ENCODE peak calls at places on chromosomes 7 and 10, in six cellular contexts. One of them, this sample, is unnamed.

GRCh38 chr10:114332808-114333207 is 71.5 kb downstream of the AFAP1L2 start:
- DNase-seq in CD8-positive, alpha-beta memory T cell: no peak
- DNase-seq in CD4-positive, alpha-beta memory T cell: no peak
- DNase-seq in ovary: no peak
- DNase-seq in Caco-2: no peak
- DNase-seq in IMR-90: no peak
- DNase-seq in this sample: no peak

GRCh38 chr10:46537309-46537708 is 19.1 kb downstream of the GPRIN2 start:
- DNase-seq in CD4-positive, alpha-beta memory T cell: peak; percentile 1
- DNase-seq in ovary: no peak
- DNase-seq in CD8-positive, alpha-beta memory T cell: no peak
- DNase-seq in Caco-2: no peak
- DNase-seq in IMR-90: no peak
- DNase-seq in this sample: no peak

GRCh38 chr7:134502463-134502862 is 24.9 kb upstream of the AKR1B10 start:
- DNase-seq in CD4-positive, alpha-beta memory T cell: no peak
- DNase-seq in CD8-positive, alpha-beta memory T cell: no peak
- DNase-seq in IMR-90: peak; percentile 65
- DNase-seq in ovary: peak; percentile 31
- DNase-seq in Caco-2: no peak
- DNase-seq in this sample: no peak

GRCh38 chr10:78269061-78269460 is 235.4 kb downstream of the RPS24 start:
- DNase-seq in Caco-2: no peak
- DNase-seq in IMR-90: no peak
- DNase-seq in ovary: no peak
- DNase-seq in CD8-positive, alpha-beta memory T cell: no peak
- DNase-seq in CD4-positive, alpha-beta memory T cell: no peak
- DNase-seq in this sample: no peak

GRCh38 chr7:87878208-87878735 is 2.0 kb downstream of the DBF4 start:
- DNase-seq in Caco-2: no peak
- DNase-seq in CD8-positive, alpha-beta memory T cell: no peak
- DNase-seq in ovary: no peak
- DNase-seq in CD4-positive, alpha-beta memory T cell: no peak
- DNase-seq in IMR-90: peak; percentile 31
- DNase-seq in this sample: no peak

GRCh38 chr10:116973946-116974345 is 31.0 kb downstream of the SHTN1 start:
- DNase-seq in Caco-2: no peak
- DNase-seq in CD4-positive, alpha-beta memory T cell: no peak
- DNase-seq in IMR-90: no peak
- DNase-seq in CD8-positive, alpha-beta memory T cell: no peak
- DNase-seq in ovary: no peak
- DNase-seq in this sample: no peak

GRCh38 chr10:60726253-60726652 is 52.0 kb upstream of the CDK1 start:
- DNase-seq in Caco-2: no peak
- DNase-seq in ovary: no peak
- DNase-seq in CD8-positive, alpha-beta memory T cell: no peak
- DNase-seq in CD4-positive, alpha-beta memory T cell: no peak
- DNase-seq in IMR-90: no peak
- DNase-seq in this sample: no peak

GRCh38 chr10:71239946-71240795 is 27.8 kb downstream of the UNC5B start:
- DNase-seq in CD8-positive, alpha-beta memory T cell: no peak
- DNase-seq in IMR-90: no peak
- DNase-seq in Caco-2: no peak
- DNase-seq in ovary: no peak
- DNase-seq in CD4-positive, alpha-beta memory T cell: no peak
- DNase-seq in this sample: peak; percentile 78

GRCh38 chr10:1762066-1762465 is 24.7 kb upstream of the ADARB2 start:
- DNase-seq in CD4-positive, alpha-beta memory T cell: no peak
- DNase-seq in IMR-90: no peak
- DNase-seq in CD8-positive, alpha-beta memory T cell: no peak
- DNase-seq in ovary: no peak
- DNase-seq in Caco-2: no peak
- DNase-seq in this sample: no peak

GRCh38 chr7:99199226-99199625 is 8.7 kb downstream of the KPNA7 start:
- DNase-seq in ovary: no peak
- DNase-seq in CD8-positive, alpha-beta memory T cell: no peak
- DNase-seq in CD4-positive, alpha-beta memory T cell: no peak
- DNase-seq in Caco-2: no peak
- DNase-seq in IMR-90: no peak
- DNase-seq in this sample: no peak

GRCh38 chr7:149285581-149285975 is 23.6 kb downstream of the ZNF783 start:
- DNase-seq in IMR-90: peak; percentile 11
- DNase-seq in Caco-2: peak; percentile 50
- DNase-seq in CD8-positive, alpha-beta memory T cell: no peak
- DNase-seq in ovary: no peak
- DNase-seq in CD4-positive, alpha-beta memory T cell: no peak
- DNase-seq in this sample: no peak

GRCh38 chr10:117175901-117176534 is 21.3 kb upstream of the KCNK18 start:
- DNase-seq in Caco-2: peak; percentile 84
- DNase-seq in CD8-positive, alpha-beta memory T cell: peak; percentile 54
- DNase-seq in ovary: peak; percentile 78
- DNase-seq in IMR-90: peak; percentile 68
- DNase-seq in CD4-positive, alpha-beta memory T cell: peak; percentile 66
- DNase-seq in this sample: peak; percentile 65

GRCh38 chr10:61456095-61456789 is 3.1 kb upstream of the TMEM26 start:
- DNase-seq in ovary: no peak
- DNase-seq in IMR-90: peak; percentile 23
- DNase-seq in CD4-positive, alpha-beta memory T cell: no peak
- DNase-seq in Caco-2: no peak
- DNase-seq in CD8-positive, alpha-beta memory T cell: no peak
- DNase-seq in this sample: no peak

GRCh38 chr7:95874541-95875265 is 102.3 kb downstream of the DYNC1I1 start:
- DNase-seq in CD4-positive, alpha-beta memory T cell: no peak
- DNase-seq in CD8-positive, alpha-beta memory T cell: no peak
- DNase-seq in Caco-2: no peak
- DNase-seq in IMR-90: no peak
- DNase-seq in ovary: no peak
- DNase-seq in this sample: no peak

GRCh38 chr7:37007731-37008130 is 283.4 kb upstream of the AOAH start:
- DNase-seq in ovary: no peak
- DNase-seq in Caco-2: no peak
- DNase-seq in CD4-positive, alpha-beta memory T cell: no peak
- DNase-seq in CD8-positive, alpha-beta memory T cell: no peak
- DNase-seq in IMR-90: no peak
- DNase-seq in this sample: no peak

GRCh38 chr7:82050792-82051191 is 280.9 kb upstream of the HGF start:
- DNase-seq in CD4-positive, alpha-beta memory T cell: no peak
- DNase-seq in IMR-90: peak; percentile 87
- DNase-seq in ovary: no peak
- DNase-seq in CD8-positive, alpha-beta memory T cell: no peak
- DNase-seq in Caco-2: no peak
- DNase-seq in this sample: no peak

GRCh38 chr7:54563329-54563916 is 21.2 kb downstream of the VSTM2A start:
- DNase-seq in ovary: no peak
- DNase-seq in CD4-positive, alpha-beta memory T cell: no peak
- DNase-seq in IMR-90: no peak
- DNase-seq in Caco-2: no peak
- DNase-seq in CD8-positive, alpha-beta memory T cell: no peak
- DNase-seq in this sample: no peak

GRCh38 chr10:7264313-7264741 is 146.5 kb downstream of the SFMBT2 start:
- DNase-seq in IMR-90: peak; percentile 17
- DNase-seq in Caco-2: no peak
- DNase-seq in CD8-positive, alpha-beta memory T cell: no peak
- DNase-seq in ovary: no peak
- DNase-seq in CD4-positive, alpha-beta memory T cell: no peak
- DNase-seq in this sample: no peak

GRCh38 chr7:154441811-154442210 is 389.6 kb downstream of the DPP6 start:
- DNase-seq in CD4-positive, alpha-beta memory T cell: no peak
- DNase-seq in ovary: no peak
- DNase-seq in CD8-positive, alpha-beta memory T cell: no peak
- DNase-seq in IMR-90: no peak
- DNase-seq in Caco-2: no peak
- DNase-seq in this sample: no peak

GRCh38 chr10:122307669-122308486 is 36.8 kb downstream of the BTBD16 start:
- DNase-seq in IMR-90: peak; percentile 91
- DNase-seq in CD8-positive, alpha-beta memory T cell: no peak
- DNase-seq in Caco-2: no peak
- DNase-seq in ovary: peak; percentile 95
- DNase-seq in CD4-positive, alpha-beta memory T cell: no peak
- DNase-seq in this sample: peak; percentile 77

GRCh38 chr7:50513166-50513871 is 51.9 kb downstream of the DDC start:
- DNase-seq in CD8-positive, alpha-beta memory T cell: no peak
- DNase-seq in CD4-positive, alpha-beta memory T cell: no peak
- DNase-seq in ovary: no peak
- DNase-seq in Caco-2: no peak
- DNase-seq in IMR-90: no peak
- DNase-seq in this sample: no peak

GRCh38 chr10:50604049-50604640 is 19.6 kb downstream of the SGMS1 start:
- DNase-seq in Caco-2: no peak
- DNase-seq in ovary: no peak
- DNase-seq in IMR-90: no peak
- DNase-seq in CD4-positive, alpha-beta memory T cell: no peak
- DNase-seq in CD8-positive, alpha-beta memory T cell: no peak
- DNase-seq in this sample: no peak

DNA sequence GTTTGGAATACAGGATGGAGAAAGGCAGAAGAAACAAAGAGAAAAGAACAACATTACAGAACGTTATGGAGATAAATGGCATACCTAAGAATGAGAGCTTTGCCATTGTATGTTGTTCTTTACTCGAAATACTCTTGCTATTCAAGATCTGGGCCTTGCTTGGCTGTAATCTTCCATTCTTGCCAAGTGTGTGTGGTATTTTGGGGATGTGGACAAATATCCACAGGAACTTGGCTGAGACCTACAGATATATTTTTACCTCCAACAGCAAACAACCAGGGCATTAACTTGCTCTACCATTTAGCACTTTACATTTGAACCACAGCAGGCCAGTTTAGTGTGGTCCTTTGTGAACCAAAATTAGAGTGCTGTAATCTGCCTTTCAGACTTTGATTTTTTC is 76.3 kb downstream of the DKK1 start:
- DNase-seq in ovary: no peak
- DNase-seq in CD4-positive, alpha-beta memory T cell: no peak
- DNase-seq in Caco-2: no peak
- DNase-seq in IMR-90: no peak
- DNase-seq in CD8-positive, alpha-beta memory T cell: no peak
- DNase-seq in this sample: no peak
- H3K4me3 ChIP-seq in ovary: no peak overlapping the region
- H3K4me3 ChIP-seq in CD4-positive, alpha-beta memory T cell: no peak overlapping the region
- H3K4me3 ChIP-seq in Caco-2: no peak overlapping the region
- H3K4me3 ChIP-seq in IMR-90: no peak overlapping the region
- H3K4me3 ChIP-seq in CD8-positive, alpha-beta memory T cell: no peak overlapping the region
- H3K4me3 ChIP-seq in this sample: no peak overlapping the region

GRCh38 chr7:131802195-131802594 is 245.8 kb upstream of the PODXL start:
- DNase-seq in CD4-positive, alpha-beta memory T cell: no peak
- DNase-seq in Caco-2: no peak
- DNase-seq in CD8-positive, alpha-beta memory T cell: no peak
- DNase-seq in IMR-90: no peak
- DNase-seq in ovary: no peak
- DNase-seq in this sample: no peak

GRCh38 chr7:131803861-131804260 is 247.4 kb upstream of the PODXL start:
- DNase-seq in Caco-2: no peak
- DNase-seq in CD4-positive, alpha-beta memory T cell: no peak
- DNase-seq in ovary: no peak
- DNase-seq in CD8-positive, alpha-beta memory T cell: no peak
- DNase-seq in IMR-90: no peak
- DNase-seq in this sample: no peak

GRCh38 chr7:131800008-131800407 is 243.6 kb upstream of the PODXL start:
- DNase-seq in ovary: no peak
- DNase-seq in CD8-positive, alpha-beta memory T cell: no peak
- DNase-seq in CD4-positive, alpha-beta memory T cell: no peak
- DNase-seq in IMR-90: no peak
- DNase-seq in Caco-2: no peak
- DNase-seq in this sample: no peak
- H3K9me3 ChIP-seq in ovary: no peaks in the 10 kb centered on the region
- H3K9me3 ChIP-seq in CD8-positive, alpha-beta memory T cell: no peaks in the 10 kb centered on the region
- H3K9me3 ChIP-seq in CD4-positive, alpha-beta memory T cell: no peaks in the 10 kb centered on the region
- H3K9me3 ChIP-seq in IMR-90: no peaks in the 10 kb centered on the region
- H3K9me3 ChIP-seq in Caco-2: no peaks in the 10 kb centered on the region
- H3K9me3 ChIP-seq in this sample: no peaks in the 10 kb centered on the region

DNA sequence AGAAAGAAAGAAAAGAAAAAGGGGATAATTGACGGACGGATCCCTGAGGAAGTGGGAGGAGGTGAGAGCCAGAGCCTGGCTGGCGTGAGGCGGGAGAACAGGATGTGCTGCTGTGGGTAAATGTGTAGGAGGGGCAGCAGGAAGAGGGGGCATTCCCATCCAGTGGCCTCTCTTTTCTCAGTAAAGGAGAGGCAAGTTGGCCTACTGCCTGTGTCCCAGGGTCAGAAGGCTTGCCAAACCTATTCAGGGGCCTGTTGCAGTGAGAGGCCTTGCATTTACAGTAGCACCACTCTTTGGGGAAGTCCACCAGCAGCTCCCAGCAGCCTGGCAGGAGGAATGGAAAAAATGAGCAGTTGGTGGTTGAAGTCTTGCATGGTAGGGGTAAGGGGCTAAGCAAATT is 26.6 kb upstream of the ASCC1 start:
- DNase-seq in Caco-2: no peak
- DNase-seq in ovary: peak; percentile 78
- DNase-seq in CD4-positive, alpha-beta memory T cell: no peak
- DNase-seq in IMR-90: no peak
- DNase-seq in CD8-positive, alpha-beta memory T cell: no peak
- DNase-seq in this sample: peak; percentile 78
- H3K4me1 ChIP-seq in Caco-2: peaks cover 22% of the 10 kb centered on the region
- H3K4me1 ChIP-seq in ovary: peaks cover 37% of the 10 kb centered on the region
- H3K4me1 ChIP-seq in CD4-positive, alpha-beta memory T cell: peaks cover 52% of the 10 kb centered on the region
- H3K4me1 ChIP-seq in IMR-90: peaks cover 26% of the 10 kb centered on the region
- H3K4me1 ChIP-seq in CD8-positive, alpha-beta memory T cell: peaks cover 56% of the 10 kb centered on the region
- H3K4me1 ChIP-seq in this sample: peaks cover 16% of the 10 kb centered on the region

GRCh38 chr7:128831994-128832879 is 2.0 kb downstream of the FLNC start:
- DNase-seq in Caco-2: no peak
- DNase-seq in IMR-90: peak; percentile 30
- DNase-seq in CD4-positive, alpha-beta memory T cell: no peak
- DNase-seq in ovary: peak; percentile 45
- DNase-seq in CD8-positive, alpha-beta memory T cell: no peak
- DNase-seq in this sample: peak; percentile 76

GRCh38 chr7:128833939-128834310 is 3.7 kb downstream of the FLNC start:
- DNase-seq in Caco-2: no peak
- DNase-seq in CD4-positive, alpha-beta memory T cell: no peak
- DNase-seq in ovary: no peak
- DNase-seq in CD8-positive, alpha-beta memory T cell: no peak
- DNase-seq in IMR-90: no peak
- DNase-seq in this sample: no peak

GRCh38 chr7:128832880-128833147 is 2.6 kb downstream of the FLNC start:
- DNase-seq in CD8-positive, alpha-beta memory T cell: no peak
- DNase-seq in ovary: no peak
- DNase-seq in CD4-positive, alpha-beta memory T cell: no peak
- DNase-seq in Caco-2: no peak
- DNase-seq in IMR-90: no peak
- DNase-seq in this sample: no peak

GRCh38 chr7:128835231-128835751 is 5.1 kb downstream of the FLNC start:
- DNase-seq in ovary: no peak
- DNase-seq in Caco-2: no peak
- DNase-seq in IMR-90: no peak
- DNase-seq in CD4-positive, alpha-beta memory T cell: no peak
- DNase-seq in CD8-positive, alpha-beta memory T cell: no peak
- DNase-seq in this sample: no peak

GRCh38 chr7:128833148-128833938 is 3.1 kb downstream of the FLNC start:
- DNase-seq in ovary: peak; percentile 77
- DNase-seq in IMR-90: peak; percentile 88
- DNase-seq in CD4-positive, alpha-beta memory T cell: no peak
- DNase-seq in CD8-positive, alpha-beta memory T cell: no peak
- DNase-seq in Caco-2: no peak
- DNase-seq in this sample: peak; percentile 72
- H3K4me3 ChIP-seq in ovary: peak overlapping the region; percentile 60
- H3K4me3 ChIP-seq in IMR-90: peak overlapping the region; percentile 99
- H3K4me3 ChIP-seq in CD4-positive, alpha-beta memory T cell: no peak overlapping the region
- H3K4me3 ChIP-seq in CD8-positive, alpha-beta memory T cell: no peak overlapping the region
- H3K4me3 ChIP-seq in Caco-2: no peak overlapping the region
- H3K4me3 ChIP-seq in this sample: peak overlapping the region; percentile 79